ENCODE peak calls at places on chromosomes 12 and 14, in eight cellular contexts. G is dorsolateral prefrontal cortex, J is psoas muscle, F is heart left ventricle, W is transverse colon, P is left ventricle myocardium inferior, B is IMR-90, I is ovary. R is an unnamed sample.

GRCh38 chr12:21416611-21417121 is 20.8 kb upstream of the PYROXD1 start:
- DNase-seq in G (no peak), F (no peak), W (no peak), B (peak; percentile 42), I (no peak), P (no peak), J (no peak), R (no peak)

GRCh38 chr12:68131867-68132414 is 27.6 kb downstream of the IFNG start:
- DNase-seq in F (no peak), P (no peak), W (no peak), I (no peak), J (no peak), B (no peak), G (no peak), R (no peak)

GRCh38 chr12:63882844-63883243 is 38.3 kb downstream of the SRGAP1 start:
- DNase-seq in I (no peak), J (no peak), P (peak; percentile 30), B (peak; percentile 59), F (no peak), G (no peak), W (no peak), R (peak; percentile 17)

GRCh38 chr14:103030741-103031565 is 26.4 kb downstream of the CDC42BPB start:
- DNase-seq in J (no peak), F (peak; percentile 20), G (no peak), B (peak; percentile 25), I (no peak), P (no peak), W (no peak), R (no peak)

GRCh38 chr14:32898876-32899275 is 39.8 kb upstream of the NPAS3 start:
- DNase-seq in F (no peak), G (no peak), W (no peak), J (no peak), P (no peak), B (no peak), I (no peak), R (no peak)

GRCh38 chr12:78155546-78155945 is 324.9 kb downstream of the NAV3 start:
- DNase-seq in I (no peak), W (no peak), F (no peak), B (peak; percentile 7), J (no peak), P (no peak), G (no peak), R (no peak)

GRCh38 chr12:2490746-2491145 is 304.0 kb upstream of the FKBP4 start:
- DNase-seq in B (no peak), F (no peak), J (no peak), P (no peak), W (no peak), G (no peak), I (no peak), R (no peak)

GRCh38 chr14:54047645-54048308 is 91.2 kb upstream of the BMP4 start:
- DNase-seq in I (no peak), B (no peak), G (no peak), P (no peak), W (no peak), F (no peak), J (no peak), R (no peak)

GRCh38 chr12:115700896-115701465 is 576.5 kb downstream of the MED13L start:
- DNase-seq in F (no peak), G (no peak), W (no peak), I (no peak), P (no peak), B (no peak), J (no peak), R (no peak)

GRCh38 chr12:64181504-64182291 is 40.4 kb downstream of the KICS2 start:
- DNase-seq in G (peak; percentile 48), F (no peak), P (peak; percentile 29), W (peak; percentile 51), B (peak; percentile 99), I (peak; percentile 42), J (peak; percentile 19), R (peak; percentile 58)

GRCh38 chr12:28415755-28416154 is 225.5 kb downstream of the CCDC91 start:
- DNase-seq in W (no peak), P (no peak), F (no peak), I (no peak), B (peak; percentile 85), J (no peak), G (no peak), R (no peak)

GRCh38 chr14:76883437-76883836 is 57.2 kb downstream of the LRRC74A start:
- DNase-seq in I (no peak), P (no peak), F (no peak), J (no peak), B (no peak), W (no peak), G (no peak), R (no peak)

GRCh38 chr12:107990325-107990724 is 138.8 kb upstream of the WSCD2 start:
- DNase-seq in G (no peak), I (peak; percentile 29), J (peak; percentile 13), F (no peak), P (peak; percentile 16), W (peak; percentile 11), B (no peak), R (peak; percentile 7)

GRCh38 chr12:116138380-116138779 is 139.1 kb downstream of the MED13L start:
- DNase-seq in J (no peak), G (no peak), P (no peak), W (no peak), F (no peak), I (no peak), B (no peak), R (no peak)

GRCh38 chr12:45629292-45629691 is 100.2 kb upstream of the ARID2 start:
- DNase-seq in B (no peak), F (no peak), J (no peak), W (no peak), P (no peak), I (no peak), G (no peak), R (no peak)
- H3K27me3 ChIP-seq in B (peaks cover 5% of the 10 kb centered on the region), F (no peaks in the 10 kb centered on the region), J (no peaks in the 10 kb centered on the region), W (no peaks in the 10 kb centered on the region), P (no peaks in the 10 kb centered on the region), I (no peaks in the 10 kb centered on the region), G (no peaks in the 10 kb centered on the region), R (no peaks in the 10 kb centered on the region)

GRCh38 chr12:3704512-3705348 is 48.2 kb downstream of the CRACR2A start:
- DNase-seq in W (no peak), J (no peak), B (peak; percentile 10), I (no peak), P (no peak), F (no peak), G (no peak), R (no peak)

GRCh38 chr12:3700861-3701260 is 52.0 kb downstream of the CRACR2A start:
- DNase-seq in P (no peak), F (no peak), J (no peak), I (no peak), B (peak; percentile 51), W (no peak), G (no peak), R (no peak)

GRCh38 chr12:3705349-3705675 is 47.6 kb downstream of the CRACR2A start:
- DNase-seq in P (no peak), W (no peak), J (no peak), I (no peak), F (no peak), G (no peak), B (no peak), R (no peak)
- H3K4me3 ChIP-seq in P (no peak overlapping the region), W (no peak overlapping the region), J (no peak overlapping the region), I (no peak overlapping the region), F (no peak overlapping the region), G (no peak overlapping the region), B (no peak overlapping the region), R (no peak overlapping the region)

DNA sequence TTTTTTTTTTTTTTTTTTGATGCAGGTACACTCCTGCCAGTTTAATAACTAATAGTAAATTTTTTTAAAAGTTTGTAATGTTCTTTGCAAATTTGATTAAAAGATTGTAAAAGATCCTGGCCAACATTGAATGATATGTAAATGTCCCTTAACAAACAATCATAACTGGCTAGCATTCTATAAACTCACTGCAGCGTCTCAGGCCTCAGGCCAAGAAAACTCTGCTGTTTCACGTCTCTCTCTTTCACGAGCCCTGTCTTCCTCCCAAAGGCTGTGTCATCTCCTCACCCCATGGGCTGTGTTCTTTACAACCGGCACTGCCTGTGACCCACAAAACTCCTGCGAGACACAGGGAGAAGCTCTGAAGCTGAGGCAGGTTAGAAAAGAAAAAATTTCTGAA is 103.3 kb downstream of the NUAK1 start:
- DNase-seq in W (no peak), P (no peak), I (no peak), J (no peak), B (no peak), G (no peak), F (no peak), R (no peak)
- TF ChIP-seq CTCF in W (no peak), P (no peak), I (no peak), J (no peak), B (no peak), G (no peak), F (no peak), R (no peak)

GRCh38 chr12:100481021-100481420 is 7.4 kb downstream of the NR1H4 start:
- DNase-seq in G (no peak), W (no peak), B (no peak), J (no peak), F (no peak), I (no peak), P (no peak), R (no peak)
- H3K27me3 ChIP-seq in G (no peaks in the 10 kb centered on the region), W (no peaks in the 10 kb centered on the region), B (peaks cover 3% of the 10 kb centered on the region), J (no peaks in the 10 kb centered on the region), F (no peaks in the 10 kb centered on the region), I (no peaks in the 10 kb centered on the region), P (peaks cover 1% of the 10 kb centered on the region), R (no peaks in the 10 kb centered on the region)

DNA sequence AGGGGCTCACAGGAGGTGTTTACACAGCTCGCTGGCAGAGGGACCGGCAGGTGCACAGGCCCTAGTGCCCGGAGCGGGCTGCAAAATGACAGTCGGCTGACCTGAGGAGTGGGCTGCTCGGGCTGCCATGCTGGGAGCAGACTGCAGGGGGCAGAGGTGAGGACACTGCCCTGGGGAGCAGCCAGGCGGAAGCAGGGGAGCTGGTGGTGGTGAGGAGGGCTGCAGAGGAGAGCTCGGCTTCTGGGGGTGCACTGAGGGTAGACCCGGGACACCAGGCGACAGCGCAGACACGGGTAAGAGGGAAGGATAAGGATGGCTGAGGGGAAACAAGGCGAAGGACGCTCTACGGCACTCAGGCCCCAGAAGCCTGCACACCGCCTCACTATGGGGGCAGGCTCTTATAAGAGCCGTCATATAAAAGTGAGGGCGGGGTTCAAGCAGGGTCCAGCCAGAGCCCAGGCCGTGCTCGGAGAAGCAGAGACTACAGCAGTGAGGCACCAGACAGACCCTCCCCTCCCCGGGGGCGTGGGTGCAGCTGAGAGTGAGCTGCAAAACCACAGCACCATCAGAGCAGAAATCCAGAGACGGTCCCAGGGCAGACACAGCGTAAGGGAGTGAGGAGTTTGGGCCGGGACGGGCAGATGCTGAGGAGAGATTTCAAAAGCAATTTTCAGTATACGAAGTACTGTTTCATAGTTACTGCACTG is 62.5 kb downstream of the CCDC88C start:
- DNase-seq in P (no peak), B (no peak), J (no peak), W (peak; percentile 53), G (peak; percentile 29), F (no peak), I (no peak), R (no peak)
- H3K4me3 ChIP-seq in P (no peak overlapping the region), B (no peak overlapping the region), J (no peak overlapping the region), W (no peak overlapping the region), G (no peak overlapping the region), F (no peak overlapping the region), I (no peak overlapping the region), R (no peak overlapping the region)